ENCODE peak calls at places on chromosomes 7 and 10, in five cellular contexts. L, S, U, C and I are unnamed samples.

GRCh38 chr7:78265086-78265485 is 466.5 kb downstream of the PHTF2 start:
- DNase-seq in L (no peak), S (no peak), U (no peak), C (no peak), I (no peak)

GRCh38 chr7:108413782-108414492 is 42.3 kb downstream of the NRCAM start:
- DNase-seq in L (no peak), S (no peak), U (no peak), C (no peak), I (no peak)

GRCh38 chr10:122333037-122333436 is 41.5 kb upstream of the PLEKHA1 start:
- DNase-seq in L (no peak), S (no peak), U (no peak), C (no peak), I (no peak)

GRCh38 chr10:77524300-77524711 is 113.3 kb downstream of the KCNMA1 start:
- DNase-seq in L (no peak), S (no peak), U (no peak), C (no peak), I (no peak)

GRCh38 chr10:22617516-22617915 is 96.9 kb downstream of the PIP4K2A start:
- DNase-seq in L (no peak), S (no peak), U (no peak), C (no peak), I (no peak)

GRCh38 chr7:1664711-1665591 is 5.1 kb upstream of the ELFN1 start:
- DNase-seq in L (peak), S (peak), U (no peak), C (peak), I (peak)

GRCh38 chr7:73865738-73866445 is 4.9 kb downstream of the TMEM270 start:
- DNase-seq in L (no peak), S (no peak), U (no peak), C (no peak), I (no peak)

GRCh38 chr10:14560274-14560673 is 214.4 kb downstream of the FAM107B start:
- DNase-seq in L (no peak), S (no peak), U (no peak), C (peak), I (no peak)

GRCh38 chr7:105920766-105921165 is 42.3 kb upstream of the CDHR3 start:
- DNase-seq in L (no peak), S (no peak), U (no peak), C (no peak), I (no peak)

GRCh38 chr10:106973301-106973700 is 191.2 kb downstream of the SORCS1 start:
- DNase-seq in L (no peak), S (no peak), U (no peak), C (no peak), I (no peak)

GRCh38 chr10:133306097-133306476 is 2.6 kb downstream of the TUBGCP2 start:
- DNase-seq in L (no peak), S (no peak), U (no peak), C (no peak), I (no peak)

GRCh38 chr10:133309111-133309719 is 501 bp downstream of the ZNF511 start:
- DNase-seq in L (peak), S (peak), U (peak), C (peak), I (peak)

GRCh38 chr10:133306941-133307379 is 1.7 kb downstream of the TUBGCP2 start:
- DNase-seq in L (no peak), S (no peak), U (no peak), C (no peak), I (no peak)

GRCh38 chr10:133308431-133309110 is at the start of the genes TUBGCP2 and ZNF511:
- DNase-seq in L (peak), S (peak), U (peak), C (no peak), I (peak)

DNA sequence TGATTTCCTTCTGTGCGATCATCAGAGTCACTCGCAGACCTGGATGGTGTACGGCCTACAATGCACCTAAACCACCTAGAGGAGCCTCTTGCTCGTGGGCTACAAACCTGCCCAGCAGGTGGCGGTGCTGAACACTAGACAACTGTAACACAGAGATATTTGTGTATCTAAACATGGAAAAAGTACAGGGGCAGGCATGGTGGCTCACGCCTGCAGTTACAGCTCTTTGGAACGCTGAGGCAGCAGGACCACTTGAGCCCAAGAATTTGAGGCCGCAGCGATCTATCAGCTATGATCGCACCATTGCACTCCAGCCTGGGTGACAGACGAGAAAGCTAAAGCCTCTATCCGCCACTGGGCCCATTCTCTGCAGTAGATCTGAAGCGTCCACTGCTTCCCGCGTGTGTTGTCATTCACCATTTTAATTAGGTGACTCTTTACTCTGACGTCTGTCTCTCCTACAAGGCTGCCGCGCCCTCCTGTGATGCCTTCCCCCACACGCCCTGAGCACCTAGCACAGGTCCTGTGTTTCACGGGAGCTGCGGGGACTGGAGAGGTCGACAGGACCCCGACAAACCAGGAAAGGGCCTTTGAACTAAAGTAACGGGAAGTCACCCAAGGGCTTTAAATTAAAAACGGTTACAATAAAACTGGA is 769 bp downstream of the TUBGCP2 start:
- DNase-seq in L (peak), S (peak), U (peak), C (no peak), I (peak)
- TF ChIP-seq POLR2A in L (no peak), S (no peak), U (no peak), C (no peak), I (no peak)

GRCh38 chr7:25031432-25031831 is 51.5 kb upstream of the OSBPL3 start:
- DNase-seq in L (no peak), S (no peak), U (no peak), C (no peak), I (no peak)
- TF ChIP-seq CTCF in L (no peak), S (no peak), U (no peak), C (no peak), I (no peak)

DNA sequence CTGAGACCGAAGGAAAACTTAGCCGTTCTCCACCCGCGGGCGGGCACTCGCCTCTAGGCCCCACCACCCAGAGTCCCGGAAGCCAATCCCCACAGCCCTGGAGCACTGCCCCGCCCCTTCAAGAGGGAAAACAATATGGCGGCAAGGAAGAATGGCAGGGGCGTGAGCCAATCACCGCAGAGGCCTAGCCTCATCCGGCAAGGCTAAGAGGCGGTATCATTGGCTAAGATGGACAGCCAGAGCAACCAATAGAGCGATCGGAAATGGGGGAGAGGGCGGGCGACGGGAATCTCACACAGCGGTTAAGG is 529 bp downstream of the ACTR1A start:
- DNase-seq in L (peak), S (peak), U (peak), C (peak), I (peak)
- TF ChIP-seq POLR2A in L (no peak), S (no peak), U (no peak), C (no peak), I (no peak)

GRCh38 chr10:9302142-9302746 is 1247.8 kb downstream of the GATA3 start:
- DNase-seq in L (no peak), S (no peak), U (no peak), C (peak), I (no peak)

GRCh38 chr10:9299966-9300365 is 1245.5 kb downstream of the GATA3 start:
- DNase-seq in L (no peak), S (no peak), U (no peak), C (no peak), I (no peak)

GRCh38 chr10:9301554-9301953 is 1247.1 kb downstream of the GATA3 start:
- DNase-seq in L (no peak), S (no peak), U (no peak), C (no peak), I (no peak)

GRCh38 chr10:9297580-9297979 is 1243.1 kb downstream of the GATA3 start:
- DNase-seq in L (no peak), S (no peak), U (no peak), C (no peak), I (no peak)

DNA sequence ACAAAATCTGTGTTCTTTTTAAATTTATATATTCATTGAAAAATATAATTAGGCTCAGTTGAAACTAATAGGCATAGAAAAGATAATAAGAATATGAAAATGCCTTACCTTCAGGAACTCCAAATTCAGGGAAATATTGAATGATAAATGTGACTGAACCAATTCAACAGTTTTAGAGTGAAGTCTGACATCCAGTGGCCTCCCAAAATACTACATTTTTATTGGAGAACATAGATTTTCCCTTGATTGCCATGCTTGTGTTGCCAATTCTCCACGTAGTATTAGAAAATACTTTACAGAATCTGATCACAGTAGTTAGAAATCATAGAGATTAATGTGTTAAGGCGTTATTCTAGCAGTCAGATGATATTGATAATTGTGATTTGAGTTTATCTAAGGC is 1246.7 kb downstream of the GATA3 start:
- DNase-seq in L (no peak), S (no peak), U (no peak), C (no peak), I (no peak)
- TF ChIP-seq CTCF in L (no peak), S (no peak), U (peak), C (peak), I (no peak)

DNA sequence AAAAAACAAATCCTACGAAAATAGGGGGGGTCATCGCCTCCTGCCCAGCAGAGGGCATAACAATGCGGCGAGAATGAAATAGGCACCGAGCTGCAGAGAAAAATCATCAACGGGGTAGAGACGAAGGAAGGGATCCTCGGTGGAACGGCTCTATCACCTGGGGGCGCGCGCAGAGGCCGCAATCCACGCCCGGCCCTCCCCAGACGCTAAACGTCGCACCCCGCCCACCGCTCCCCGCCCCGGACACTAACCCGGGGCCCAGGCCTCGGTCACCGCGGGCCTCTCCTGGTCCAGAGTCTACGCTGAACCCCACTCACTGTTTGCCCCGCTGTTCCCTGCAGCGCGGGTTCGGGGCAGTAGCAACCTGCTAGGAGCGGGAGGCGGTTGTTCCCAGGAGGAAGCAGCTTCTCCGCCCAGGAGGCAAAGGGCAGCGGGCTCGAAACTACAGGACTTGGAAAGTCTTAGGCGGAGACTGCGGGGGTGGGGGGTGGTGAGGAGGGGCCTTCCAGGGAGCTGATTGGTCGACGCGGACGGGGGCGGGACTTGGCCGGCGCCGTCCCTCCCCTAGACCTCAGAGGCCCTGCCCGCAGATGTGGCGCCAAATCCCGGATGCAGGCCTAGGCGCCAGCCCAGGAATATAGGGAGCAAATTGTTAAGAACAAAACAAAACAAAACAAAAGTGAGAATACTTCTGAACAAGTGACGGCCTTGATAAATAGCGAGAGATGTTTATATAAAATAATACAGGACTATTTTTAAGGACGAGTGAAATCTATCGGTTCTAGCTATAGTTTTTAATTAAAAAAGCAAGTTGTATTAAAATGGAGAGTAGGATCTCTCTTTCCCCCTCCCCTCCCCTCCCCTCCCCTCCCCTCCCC is at the start of gene TCAF1:
- DNase-seq in L (peak), S (peak), U (peak), C (peak), I (peak)
- TF ChIP-seq POLR2A in L (peak), S (peak), U (peak), C (peak), I (peak)

GRCh38 chr7:142960955-142961512 is 1.1 kb downstream of the KEL start:
- DNase-seq in L (no peak), S (no peak), U (no peak), C (peak), I (no peak)
- TF ChIP-seq CTCF in L (peak), S (peak), U (no peak), C (peak), I (no peak)